ENCODE peak calls at places on chromosomes 7 and 10, in five cellular contexts. E is suprapubic skin, P is breast epithelium, A is IMR-90, T is Peyer's patch. N is an unnamed sample.

GRCh38 chr10:73862011-73862410 is 12.3 kb downstream of the CAMK2G start:
- DNase-seq in E (no peak), P (no peak), A (no peak), T (no peak), N (no peak)

GRCh38 chr10:49662169-49662830 is 17.2 kb upstream of the C10orf53 start:
- DNase-seq in E (no peak), P (no peak), A (no peak), T (no peak), N (no peak)

GRCh38 chr7:1668932-1669485 is 1.1 kb upstream of the ELFN1 start:
- DNase-seq in E (peak; percentile 42), P (no peak), A (peak; percentile 20), T (peak; percentile 31), N (no peak)

GRCh38 chr7:53383131-53383530 is 347.7 kb downstream of the POM121L12 start:
- DNase-seq in E (no peak), P (no peak), A (no peak), T (no peak), N (no peak)

GRCh38 chr7:34840176-34840785 is 182.3 kb downstream of the NPSR1 start:
- DNase-seq in E (no peak), P (no peak), A (no peak), T (no peak), N (no peak)

GRCh38 chr7:33692956-33693355 is 212.4 kb upstream of the BMPER start:
- DNase-seq in E (no peak), P (no peak), A (peak; percentile 84), T (no peak), N (no peak)

GRCh38 chr10:12484945-12485805 is 135.8 kb downstream of the CAMK1D start:
- DNase-seq in E (no peak), P (no peak), A (no peak), T (peak; percentile 74), N (peak; percentile 55)

GRCh38 chr7:18541189-18541870 is 45.8 kb downstream of the HDAC9 start:
- DNase-seq in E (no peak), P (no peak), A (peak; percentile 32), T (no peak), N (no peak)

GRCh38 chr10:83952273-83952672 is 187.0 kb upstream of the GHITM start:
- DNase-seq in E (no peak), P (no peak), A (no peak), T (no peak), N (no peak)

GRCh38 chr10:17215782-17216122 is 12.3 kb upstream of the VIM start:
- DNase-seq in E (no peak), P (no peak), A (no peak), T (no peak), N (no peak)

GRCh38 chr10:84824525-84824924 is 496.1 kb downstream of the CCSER2 start:
- DNase-seq in E (no peak), P (no peak), A (no peak), T (no peak), N (no peak)

GRCh38 chr7:79806161-79806734 is 328.4 kb upstream of the GNAI1 start:
- DNase-seq in E (no peak), P (no peak), A (peak; percentile 42), T (no peak), N (no peak)

GRCh38 chr7:23477170-23477525 is 6.9 kb upstream of the IGF2BP3 start:
- DNase-seq in E (no peak), P (no peak), A (no peak), T (no peak), N (no peak)

GRCh38 chr7:137771679-137772078 is 75.1 kb downstream of the DGKI start:
- DNase-seq in E (no peak), P (no peak), A (peak; percentile 87), T (no peak), N (no peak)

GRCh38 chr7:74012842-74013249 is 15.1 kb upstream of the ELN start:
- DNase-seq in E (no peak), P (no peak), A (peak; percentile 29), T (no peak), N (no peak)
- TF ChIP-seq POLR2A in E (no peak), P (no peak), A (no peak), T (no peak), N (no peak)

GRCh38 chr10:101830322-101831168 is 12.3 kb upstream of the OGA start:
- DNase-seq in E (peak; percentile 96), P (peak; percentile 87), A (peak; percentile 88), T (peak; percentile 97), N (peak; percentile 93)
- TF ChIP-seq POLR2A in E (no peak), P (no peak), A (no peak), T (no peak), N (no peak)

GRCh38 chr7:151459726-151460473 is 20.0 kb upstream of the CRYGN start:
- DNase-seq in E (peak; percentile 94), P (peak; percentile 96), A (peak; percentile 86), T (peak; percentile 91), N (no peak)
- TF ChIP-seq POLR2A in E (no peak), P (no peak), A (peak; percentile 22), T (no peak), N (no peak)

GRCh38 chr7:73707045-73707631 is 12.3 kb downstream of the STX1A start:
- DNase-seq in E (no peak), P (peak; percentile 87), A (no peak), T (peak; percentile 92), N (no peak)
- TF ChIP-seq POLR2A in E (no peak), P (no peak), A (no peak), T (no peak), N (no peak)

DNA sequence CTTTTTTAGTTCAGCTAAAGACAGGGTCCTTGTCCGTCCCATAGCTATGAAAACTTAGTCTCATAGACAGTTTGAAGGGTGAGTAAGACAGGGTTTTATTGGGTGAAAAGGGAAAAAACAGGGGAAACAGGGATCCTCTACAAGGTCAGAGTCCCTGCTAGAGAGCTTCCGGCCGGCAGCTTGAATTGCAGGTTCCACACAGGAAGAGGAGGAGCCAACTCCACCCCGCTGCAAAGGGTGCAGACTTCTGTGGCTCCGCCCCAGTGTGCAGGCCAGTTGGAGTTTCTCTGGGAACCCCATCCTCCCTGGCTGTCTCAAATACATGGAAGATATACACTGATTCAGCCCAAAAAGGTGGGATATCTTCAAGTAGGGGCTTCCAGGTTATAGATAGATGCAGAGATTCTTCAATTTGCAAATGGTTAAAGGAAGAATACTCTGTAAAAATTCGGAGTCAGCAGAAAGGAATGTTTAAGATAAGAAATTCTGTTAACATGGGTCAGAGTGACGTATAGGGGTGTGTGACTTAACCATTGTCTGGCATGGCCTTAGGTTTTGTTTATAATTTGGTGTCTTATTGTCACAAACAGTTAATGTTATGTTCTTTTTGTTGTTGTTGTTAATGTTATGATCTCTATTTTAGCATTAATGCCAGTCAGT is 34.6 kb upstream of the HECW1 start:
- DNase-seq in E (no peak), P (no peak), A (peak; percentile 18), T (no peak), N (no peak)
- TF ChIP-seq POLR2A in E (no peak), P (no peak), A (no peak), T (no peak), N (no peak)

N was measured in erythroblast.